ENCODE peak calls at places on chromosomes 2 and 18, in eight cellular contexts. Y is endothelial cell; F is activated CD8-positive, alpha-beta memory T cell treated with anti-CD3 and anti-CD28 coated beads, Interleukin-2, amount 50 U/mL, for 4 hours; I is breast epithelium; W is naive thymus-derived CD8-positive, alpha-beta T cell; V is WTC11; M is T-helper 2 cell; P is activated CD4-positive, alpha-beta T cell treated with anti-CD3 and anti-CD28 coated beads, Interleukin-2, amount 50 U/mL, for 1 hour. D is an unnamed sample.

GRCh38 chr2:133296396-133296795 is 271.9 kb downstream of the NCKAP5 start:
- DNase-seq in P (no peak), F (no peak), M (no peak), I (no peak), V (no peak), Y (no peak), W (no peak), D (no peak)

GRCh38 chr2:207167129-207167923 is 1.6 kb upstream of the KLF7 start:
- DNase-seq in M (no peak), P (no peak), I (no peak), W (no peak), Y (no peak), V (no peak), F (no peak), D (no peak)

GRCh38 chr2:43323810-43324588 is 97.6 kb upstream of the ZFP36L2 start:
- DNase-seq in Y (no peak), V (no peak), I (no peak), M (no peak), P (no peak), F (no peak), W (no peak), D (peak; percentile 85)

GRCh38 chr2:193141-193552 is 70.7 kb downstream of the SH3YL1 start:
- DNase-seq in W (peak; percentile 6), M (no peak), Y (no peak), F (peak; percentile 26), I (no peak), V (no peak), P (no peak), D (no peak)

GRCh38 chr2:218394298-218395089 is 5.2 kb upstream of the CTDSP1 start:
- DNase-seq in W (no peak), Y (no peak), I (no peak), V (no peak), M (no peak), F (no peak), P (no peak), D (no peak)

GRCh38 chr2:216698895-216699294 is 3.5 kb upstream of the IGFBP5 start:
- DNase-seq in M (no peak), W (peak; percentile 42), Y (no peak), P (no peak), F (no peak), V (no peak), I (no peak), D (no peak)

GRCh38 chr2:240146591-240147278 is 6.3 kb upstream of the OTOS start:
- DNase-seq in P (no peak), Y (no peak), V (no peak), W (no peak), M (no peak), F (no peak), I (no peak), D (no peak)

GRCh38 chr2:181234429-181235410 is 222.5 kb upstream of the ITGA4 start:
- DNase-seq in M (no peak), Y (no peak), I (no peak), W (no peak), F (no peak), P (no peak), V (no peak), D (no peak)

GRCh38 chr2:26884486-26884885 is 36.6 kb downstream of the DPYSL5 start:
- DNase-seq in W (no peak), F (no peak), P (no peak), Y (no peak), I (no peak), M (no peak), V (no peak), D (no peak)

GRCh38 chr2:98479959-98480524 is 35.4 kb downstream of the INPP4A start:
- DNase-seq in W (no peak), Y (peak; percentile 8), P (peak; percentile 34), M (peak; percentile 41), F (peak; percentile 48), I (no peak), V (no peak), D (peak; percentile 63)

GRCh38 chr2:38090928-38091327 is 15.0 kb upstream of the CYP1B1 start:
- DNase-seq in M (no peak), W (no peak), Y (no peak), F (no peak), V (no peak), P (no peak), I (no peak), D (no peak)

GRCh38 chr2:102708847-102709559 is 52.8 kb upstream of the TMEM182 start:
- DNase-seq in M (no peak), V (no peak), F (no peak), P (no peak), W (no peak), I (no peak), Y (no peak), D (no peak)

GRCh38 chr2:71736986-71737385 is 283.6 kb downstream of the DYSF start:
- DNase-seq in I (no peak), Y (no peak), M (no peak), V (no peak), P (no peak), W (no peak), F (no peak), D (no peak)

GRCh38 chr2:226143097-226143496 is 656.5 kb downstream of the IRS1 start:
- DNase-seq in Y (no peak), P (no peak), V (no peak), M (no peak), F (no peak), W (no peak), I (no peak), D (no peak)

GRCh38 chr18:37701967-37702366 is 136.4 kb upstream of the CELF4 start:
- DNase-seq in Y (no peak), M (no peak), F (no peak), P (no peak), V (no peak), W (no peak), I (no peak), D (no peak)

GRCh38 chr2:241859436-241860183 is 916 bp upstream of the PDCD1 start:
- DNase-seq in I (no peak), F (peak; percentile 74), V (no peak), W (no peak), M (peak; percentile 54), Y (peak; percentile 12), P (peak; percentile 73), D (no peak)

GRCh38 chr2:102788880-102789250 is 27.0 kb downstream of the TMEM182 start:
- DNase-seq in F (no peak), Y (no peak), P (no peak), M (no peak), W (no peak), V (no peak), I (no peak), D (no peak)

GRCh38 chr2:199452200-199452990 is 5.3 kb downstream of the SATB2 start:
- DNase-seq in Y (no peak), M (no peak), V (no peak), P (no peak), I (no peak), F (no peak), W (no peak), D (no peak)

GRCh38 chr2:181790716-181791649 is 100.5 kb upstream of the ITPRID2 start:
- DNase-seq in W (peak; percentile 8), P (no peak), M (no peak), V (no peak), I (no peak), F (no peak), Y (no peak), D (no peak)

GRCh38 chr2:218645126-218645525 is 14.3 kb downstream of the ZNF142 start:
- DNase-seq in F (no peak), Y (no peak), M (no peak), I (no peak), P (no peak), W (no peak), V (no peak), D (no peak)

GRCh38 chr2:38181802-38182517 is 106.0 kb upstream of the CYP1B1 start:
- DNase-seq in Y (no peak), P (no peak), V (no peak), W (no peak), F (no peak), I (no peak), M (no peak), D (no peak)

GRCh38 chr2:239288951-239289481 is 111.8 kb downstream of the HDAC4 start:
- DNase-seq in Y (no peak), I (no peak), M (no peak), W (peak; percentile 88), P (no peak), V (no peak), F (no peak), D (no peak)

GRCh38 chr2:27494944-27495554 is at the start of gene FNDC4:
- DNase-seq in V (peak; percentile 68), F (no peak), Y (peak; percentile 35), W (peak; percentile 30), P (no peak), I (no peak), M (no peak), D (peak; percentile 12)

GRCh38 chr2:121151311-121152109 is 133.5 kb downstream of the TFCP2L1 start:
- DNase-seq in F (no peak), M (no peak), I (peak; percentile 65), Y (no peak), V (no peak), P (no peak), W (no peak), D (peak; percentile 46)

GRCh38 chr2:26178746-26179436 is 6.0 kb downstream of the GAREM2 start:
- DNase-seq in M (no peak), P (no peak), I (no peak), Y (no peak), F (no peak), W (no peak), V (peak; percentile 47), D (no peak)

GRCh38 chr18:2906522-2907458 is 60.0 kb downstream of the EMILIN2 start:
- DNase-seq in Y (peak; percentile 49), P (peak; percentile 37), I (no peak), F (peak; percentile 52), M (peak; percentile 38), W (peak; percentile 60), V (peak; percentile 54), D (peak; percentile 55)

GRCh38 chr2:37672104-37672869 is 845 bp upstream of the CDC42EP3 start:
- DNase-seq in I (peak; percentile 67), M (peak; percentile 57), Y (peak; percentile 91), W (peak; percentile 71), F (peak; percentile 68), V (peak; percentile 92), P (peak; percentile 67), D (peak; percentile 86)

GRCh38 chr2:73323551-73323950 is 30.2 kb upstream of the EGR4 start:
- DNase-seq in M (no peak), P (no peak), V (no peak), W (no peak), F (no peak), I (no peak), Y (no peak), D (no peak)

D was measured in thyroid gland.